ENCODE peak calls at places on chromosome 9, in seven cellular contexts. F is stimulated activated CD4-positive, alpha-beta T cell treated with anti-CD3 and anti-CD28 coated beads, Interleukin-12 subunit alpha, Interleukin-12 subunit beta, amount 100 ng/mL, for 4 hours; I is fibroblast of mammary gland; N is brain pericyte; P is stimulated activated naive CD8-positive, alpha-beta T cell treated with anti-CD3 and anti-CD28 coated beads, Interleukin-15, amount 100 ng/mL, for 72 hours; U is CD8-positive, alpha-beta T cell; J is neural progenitor cell. V is an unnamed sample.

GRCh38 chr9:81665514-81665838 is 23.9 kb downstream of the TLE1 start:
- DNase-seq in F (no peak), I (no peak), N (no peak), P (no peak), U (no peak), J (peak), V (no peak)

GRCh38 chr9:38178282-38178681 is 109.3 kb upstream of the SHB start:
- DNase-seq in F (no peak), I (no peak), N (no peak), P (no peak), U (no peak), J (no peak), V (no peak)

GRCh38 chr9:121200346-121200745 is 1.3 kb downstream of the RAB14 start:
- DNase-seq in F (no peak), I (no peak), N (no peak), P (no peak), U (no peak), J (no peak), V (no peak)

GRCh38 chr9:19934301-19934868 is 145.5 kb upstream of the SLC24A2 start:
- DNase-seq in F (no peak), I (peak), N (no peak), P (no peak), U (no peak), J (peak), V (peak)

GRCh38 chr9:120402741-120403542 is 177.0 kb downstream of the CDK5RAP2 start:
- DNase-seq in F (no peak), I (peak), N (peak), P (no peak), U (no peak), J (no peak), V (no peak)

GRCh38 chr9:77648458-77649108 is 461 bp upstream of the GNA14 start:
- DNase-seq in F (no peak), I (no peak), N (no peak), P (peak), U (no peak), J (peak), V (peak)

GRCh38 chr9:127154390-127155191 is 32.2 kb upstream of the ANGPTL2 start:
- DNase-seq in F (no peak), I (peak), N (no peak), P (no peak), U (no peak), J (no peak), V (no peak)

GRCh38 chr9:35367451-35367850 is 122.5 kb upstream of the RUSC2 start:
- DNase-seq in F (no peak), I (peak), N (no peak), P (no peak), U (no peak), J (no peak), V (peak)

GRCh38 chr9:16921855-16922254 is 51.4 kb upstream of the BNC2 start:
- DNase-seq in F (no peak), I (peak), N (no peak), P (no peak), U (no peak), J (no peak), V (no peak)

GRCh38 chr9:25537857-25538256 is 140.4 kb downstream of the TUSC1 start:
- DNase-seq in F (no peak), I (no peak), N (no peak), P (no peak), U (no peak), J (no peak), V (no peak)

GRCh38 chr9:37968228-37968672 is 64.3 kb upstream of the SLC25A51 start:
- DNase-seq in F (no peak), I (peak), N (no peak), P (no peak), U (no peak), J (no peak), V (no peak)

GRCh38 chr9:126126807-126127206 is 199.8 kb upstream of the MVB12B start:
- DNase-seq in F (no peak), I (no peak), N (no peak), P (no peak), U (no peak), J (no peak), V (no peak)

GRCh38 chr9:127267793-127268507 is 3.4 kb downstream of the GARNL3 start:
- DNase-seq in F (no peak), I (no peak), N (no peak), P (no peak), U (no peak), J (no peak), V (no peak)

GRCh38 chr9:112810696-112811490 is 60.3 kb downstream of the SNX30 start:
- DNase-seq in F (no peak), I (no peak), N (no peak), P (no peak), U (no peak), J (peak), V (peak)

GRCh38 chr9:93826905-93827544 is 128.1 kb downstream of the BARX1 start:
- DNase-seq in F (no peak), I (no peak), N (no peak), P (peak), U (no peak), J (no peak), V (peak)

GRCh38 chr9:1458503-1458902 is 408.3 kb downstream of the DMRT2 start:
- DNase-seq in F (no peak), I (peak), N (no peak), P (no peak), U (no peak), J (no peak), V (no peak)